ENCODE peak calls at places on chromosomes 2 and 18, in nine cellular contexts. One of them, this sample, is unnamed.

GRCh38 chr2:1561259-1561658 is 148.0 kb downstream of the TPO start:
- DNase-seq in GM23338: no peak
- DNase-seq in activated CD4-positive, CD25-positive, alpha-beta regulatory T cell treated with anti-CD3 and anti-CD28 coated beads, Interleukin-2, amount 50 U/mL, for 16 hours: no peak
- DNase-seq in NCI-H2107: no peak
- DNase-seq in CD4-positive, CD25-positive, alpha-beta regulatory T cell: no peak
- DNase-seq in EH: no peak
- DNase-seq in HT-29: no peak
- DNase-seq in left ventricle myocardium inferior: no peak
- DNase-seq in aorta: no peak
- DNase-seq in this sample: no peak

GRCh38 chr2:236505648-236506047 is 64.0 kb upstream of the ACKR3 start:
- DNase-seq in GM23338: no peak
- DNase-seq in activated CD4-positive, CD25-positive, alpha-beta regulatory T cell treated with anti-CD3 and anti-CD28 coated beads, Interleukin-2, amount 50 U/mL, for 16 hours: no peak
- DNase-seq in NCI-H2107: no peak
- DNase-seq in CD4-positive, CD25-positive, alpha-beta regulatory T cell: no peak
- DNase-seq in EH: no peak
- DNase-seq in HT-29: no peak
- DNase-seq in left ventricle myocardium inferior: no peak
- DNase-seq in aorta: no peak
- DNase-seq in this sample: no peak

GRCh38 chr2:48983051-48983450 is 171.3 kb downstream of the FSHR start:
- DNase-seq in GM23338: no peak
- DNase-seq in activated CD4-positive, CD25-positive, alpha-beta regulatory T cell treated with anti-CD3 and anti-CD28 coated beads, Interleukin-2, amount 50 U/mL, for 16 hours: no peak
- DNase-seq in NCI-H2107: no peak
- DNase-seq in CD4-positive, CD25-positive, alpha-beta regulatory T cell: no peak
- DNase-seq in EH: no peak
- DNase-seq in HT-29: no peak
- DNase-seq in left ventricle myocardium inferior: no peak
- DNase-seq in aorta: no peak
- DNase-seq in this sample: no peak

GRCh38 chr2:131045925-131046579 is 47.2 kb downstream of the FAM168B start:
- DNase-seq in GM23338: no peak
- DNase-seq in activated CD4-positive, CD25-positive, alpha-beta regulatory T cell treated with anti-CD3 and anti-CD28 coated beads, Interleukin-2, amount 50 U/mL, for 16 hours: no peak
- DNase-seq in NCI-H2107: no peak
- DNase-seq in CD4-positive, CD25-positive, alpha-beta regulatory T cell: no peak
- DNase-seq in EH: no peak
- DNase-seq in HT-29: no peak
- DNase-seq in left ventricle myocardium inferior: no peak
- DNase-seq in aorta: no peak
- DNase-seq in this sample: no peak

GRCh38 chr2:219292616-219293015 is 13.4 kb downstream of the DNAJB2 start:
- DNase-seq in GM23338: no peak
- DNase-seq in activated CD4-positive, CD25-positive, alpha-beta regulatory T cell treated with anti-CD3 and anti-CD28 coated beads, Interleukin-2, amount 50 U/mL, for 16 hours: no peak
- DNase-seq in NCI-H2107: no peak
- DNase-seq in CD4-positive, CD25-positive, alpha-beta regulatory T cell: no peak
- DNase-seq in EH: no peak
- DNase-seq in HT-29: no peak
- DNase-seq in left ventricle myocardium inferior: no peak
- DNase-seq in aorta: no peak
- DNase-seq in this sample: no peak

GRCh38 chr2:128442053-128442751 is 123.5 kb upstream of the HS6ST1 start:
- DNase-seq in GM23338: peak
- DNase-seq in activated CD4-positive, CD25-positive, alpha-beta regulatory T cell treated with anti-CD3 and anti-CD28 coated beads, Interleukin-2, amount 50 U/mL, for 16 hours: no peak
- DNase-seq in NCI-H2107: no peak
- DNase-seq in CD4-positive, CD25-positive, alpha-beta regulatory T cell: no peak
- DNase-seq in EH: peak
- DNase-seq in HT-29: no peak
- DNase-seq in left ventricle myocardium inferior: peak
- DNase-seq in aorta: peak
- DNase-seq in this sample: no peak

GRCh38 chr2:49154140-49154539 is at the start of gene FSHR:
- DNase-seq in GM23338: peak
- DNase-seq in activated CD4-positive, CD25-positive, alpha-beta regulatory T cell treated with anti-CD3 and anti-CD28 coated beads, Interleukin-2, amount 50 U/mL, for 16 hours: no peak
- DNase-seq in NCI-H2107: no peak
- DNase-seq in CD4-positive, CD25-positive, alpha-beta regulatory T cell: no peak
- DNase-seq in EH: no peak
- DNase-seq in HT-29: no peak
- DNase-seq in left ventricle myocardium inferior: no peak
- DNase-seq in aorta: no peak
- DNase-seq in this sample: no peak

GRCh38 chr18:68409585-68409984 is 305.3 kb downstream of the TMX3 start:
- DNase-seq in GM23338: no peak
- DNase-seq in activated CD4-positive, CD25-positive, alpha-beta regulatory T cell treated with anti-CD3 and anti-CD28 coated beads, Interleukin-2, amount 50 U/mL, for 16 hours: no peak
- DNase-seq in NCI-H2107: no peak
- DNase-seq in CD4-positive, CD25-positive, alpha-beta regulatory T cell: no peak
- DNase-seq in EH: no peak
- DNase-seq in HT-29: no peak
- DNase-seq in left ventricle myocardium inferior: no peak
- DNase-seq in aorta: no peak
- DNase-seq in this sample: no peak

GRCh38 chr2:195656131-195656858 is 731 bp upstream of the SLC39A10 start:
- DNase-seq in GM23338: no peak
- DNase-seq in activated CD4-positive, CD25-positive, alpha-beta regulatory T cell treated with anti-CD3 and anti-CD28 coated beads, Interleukin-2, amount 50 U/mL, for 16 hours: no peak
- DNase-seq in NCI-H2107: no peak
- DNase-seq in CD4-positive, CD25-positive, alpha-beta regulatory T cell: no peak
- DNase-seq in EH: no peak
- DNase-seq in HT-29: no peak
- DNase-seq in left ventricle myocardium inferior: no peak
- DNase-seq in aorta: no peak
- DNase-seq in this sample: no peak

GRCh38 chr18:2893056-2893455 is 46.2 kb downstream of the EMILIN2 start:
- DNase-seq in GM23338: no peak
- DNase-seq in activated CD4-positive, CD25-positive, alpha-beta regulatory T cell treated with anti-CD3 and anti-CD28 coated beads, Interleukin-2, amount 50 U/mL, for 16 hours: no peak
- DNase-seq in NCI-H2107: no peak
- DNase-seq in CD4-positive, CD25-positive, alpha-beta regulatory T cell: no peak
- DNase-seq in EH: no peak
- DNase-seq in HT-29: no peak
- DNase-seq in left ventricle myocardium inferior: no peak
- DNase-seq in aorta: no peak
- DNase-seq in this sample: no peak

GRCh38 chr2:202186641-202187202 is 51.7 kb downstream of the SUMO1 start:
- DNase-seq in GM23338: no peak
- DNase-seq in activated CD4-positive, CD25-positive, alpha-beta regulatory T cell treated with anti-CD3 and anti-CD28 coated beads, Interleukin-2, amount 50 U/mL, for 16 hours: no peak
- DNase-seq in NCI-H2107: no peak
- DNase-seq in CD4-positive, CD25-positive, alpha-beta regulatory T cell: no peak
- DNase-seq in EH: no peak
- DNase-seq in HT-29: no peak
- DNase-seq in left ventricle myocardium inferior: no peak
- DNase-seq in aorta: no peak
- DNase-seq in this sample: no peak

GRCh38 chr2:231037202-231037730 is at the start of gene C2orf72:
- DNase-seq in GM23338: peak
- DNase-seq in activated CD4-positive, CD25-positive, alpha-beta regulatory T cell treated with anti-CD3 and anti-CD28 coated beads, Interleukin-2, amount 50 U/mL, for 16 hours: no peak
- DNase-seq in NCI-H2107: no peak
- DNase-seq in CD4-positive, CD25-positive, alpha-beta regulatory T cell: no peak
- DNase-seq in EH: no peak
- DNase-seq in HT-29: no peak
- DNase-seq in left ventricle myocardium inferior: no peak
- DNase-seq in aorta: no peak
- DNase-seq in this sample: peak

GRCh38 chr2:98004071-98004470 is 8.3 kb upstream of the TMEM131 start:
- DNase-seq in GM23338: no peak
- DNase-seq in activated CD4-positive, CD25-positive, alpha-beta regulatory T cell treated with anti-CD3 and anti-CD28 coated beads, Interleukin-2, amount 50 U/mL, for 16 hours: no peak
- DNase-seq in NCI-H2107: no peak
- DNase-seq in CD4-positive, CD25-positive, alpha-beta regulatory T cell: no peak
- DNase-seq in EH: no peak
- DNase-seq in HT-29: no peak
- DNase-seq in left ventricle myocardium inferior: no peak
- DNase-seq in aorta: no peak
- DNase-seq in this sample: no peak

GRCh38 chr2:95062716-95063400 is 37.4 kb downstream of the MAL start:
- DNase-seq in GM23338: peak
- DNase-seq in activated CD4-positive, CD25-positive, alpha-beta regulatory T cell treated with anti-CD3 and anti-CD28 coated beads, Interleukin-2, amount 50 U/mL, for 16 hours: no peak
- DNase-seq in NCI-H2107: peak
- DNase-seq in CD4-positive, CD25-positive, alpha-beta regulatory T cell: no peak
- DNase-seq in EH: no peak
- DNase-seq in HT-29: no peak
- DNase-seq in left ventricle myocardium inferior: no peak
- DNase-seq in aorta: no peak
- DNase-seq in this sample: no peak

GRCh38 chr2:123993728-123994323 is 31.3 kb upstream of the CNTNAP5 start:
- DNase-seq in GM23338: peak
- DNase-seq in activated CD4-positive, CD25-positive, alpha-beta regulatory T cell treated with anti-CD3 and anti-CD28 coated beads, Interleukin-2, amount 50 U/mL, for 16 hours: no peak
- DNase-seq in NCI-H2107: no peak
- DNase-seq in CD4-positive, CD25-positive, alpha-beta regulatory T cell: no peak
- DNase-seq in EH: peak
- DNase-seq in HT-29: peak
- DNase-seq in left ventricle myocardium inferior: no peak
- DNase-seq in aorta: no peak
- DNase-seq in this sample: peak

GRCh38 chr2:120863661-120864320 is 128.1 kb downstream of the GLI2 start:
- DNase-seq in GM23338: no peak
- DNase-seq in activated CD4-positive, CD25-positive, alpha-beta regulatory T cell treated with anti-CD3 and anti-CD28 coated beads, Interleukin-2, amount 50 U/mL, for 16 hours: no peak
- DNase-seq in NCI-H2107: no peak
- DNase-seq in CD4-positive, CD25-positive, alpha-beta regulatory T cell: no peak
- DNase-seq in EH: peak
- DNase-seq in HT-29: peak
- DNase-seq in left ventricle myocardium inferior: peak
- DNase-seq in aorta: peak
- DNase-seq in this sample: peak

GRCh38 chr18:45631077-45631476 is 15.8 kb downstream of the SLC14A2 start:
- DNase-seq in GM23338: no peak
- DNase-seq in activated CD4-positive, CD25-positive, alpha-beta regulatory T cell treated with anti-CD3 and anti-CD28 coated beads, Interleukin-2, amount 50 U/mL, for 16 hours: no peak
- DNase-seq in NCI-H2107: no peak
- DNase-seq in CD4-positive, CD25-positive, alpha-beta regulatory T cell: no peak
- DNase-seq in EH: no peak
- DNase-seq in HT-29: no peak
- DNase-seq in left ventricle myocardium inferior: no peak
- DNase-seq in aorta: no peak
- DNase-seq in this sample: no peak

GRCh38 chr2:105646423-105647076 is 98.2 kb upstream of the NCK2 start:
- DNase-seq in GM23338: no peak
- DNase-seq in activated CD4-positive, CD25-positive, alpha-beta regulatory T cell treated with anti-CD3 and anti-CD28 coated beads, Interleukin-2, amount 50 U/mL, for 16 hours: no peak
- DNase-seq in NCI-H2107: no peak
- DNase-seq in CD4-positive, CD25-positive, alpha-beta regulatory T cell: no peak
- DNase-seq in EH: no peak
- DNase-seq in HT-29: no peak
- DNase-seq in left ventricle myocardium inferior: no peak
- DNase-seq in aorta: no peak
- DNase-seq in this sample: no peak

GRCh38 chr2:41475959-41476358 is 571.9 kb upstream of the PKDCC start:
- DNase-seq in GM23338: no peak
- DNase-seq in activated CD4-positive, CD25-positive, alpha-beta regulatory T cell treated with anti-CD3 and anti-CD28 coated beads, Interleukin-2, amount 50 U/mL, for 16 hours: no peak
- DNase-seq in NCI-H2107: no peak
- DNase-seq in CD4-positive, CD25-positive, alpha-beta regulatory T cell: no peak
- DNase-seq in EH: no peak
- DNase-seq in HT-29: peak
- DNase-seq in left ventricle myocardium inferior: no peak
- DNase-seq in aorta: no peak
- DNase-seq in this sample: no peak

GRCh38 chr2:84938194-84938879 is 32.6 kb upstream of the KCMF1 start:
- DNase-seq in GM23338: no peak
- DNase-seq in activated CD4-positive, CD25-positive, alpha-beta regulatory T cell treated with anti-CD3 and anti-CD28 coated beads, Interleukin-2, amount 50 U/mL, for 16 hours: no peak
- DNase-seq in NCI-H2107: no peak
- DNase-seq in CD4-positive, CD25-positive, alpha-beta regulatory T cell: peak
- DNase-seq in EH: peak
- DNase-seq in HT-29: no peak
- DNase-seq in left ventricle myocardium inferior: no peak
- DNase-seq in aorta: no peak
- DNase-seq in this sample: peak

GRCh38 chr2:102000012-102000411 is 8.3 kb downstream of the IL1R2 start:
- DNase-seq in GM23338: no peak
- DNase-seq in activated CD4-positive, CD25-positive, alpha-beta regulatory T cell treated with anti-CD3 and anti-CD28 coated beads, Interleukin-2, amount 50 U/mL, for 16 hours: no peak
- DNase-seq in NCI-H2107: no peak
- DNase-seq in CD4-positive, CD25-positive, alpha-beta regulatory T cell: no peak
- DNase-seq in EH: no peak
- DNase-seq in HT-29: no peak
- DNase-seq in left ventricle myocardium inferior: no peak
- DNase-seq in aorta: no peak
- DNase-seq in this sample: no peak

GRCh38 chr2:22756644-22757043 is 628.3 kb upstream of the KLHL29 start:
- DNase-seq in GM23338: no peak
- DNase-seq in activated CD4-positive, CD25-positive, alpha-beta regulatory T cell treated with anti-CD3 and anti-CD28 coated beads, Interleukin-2, amount 50 U/mL, for 16 hours: no peak
- DNase-seq in NCI-H2107: no peak
- DNase-seq in CD4-positive, CD25-positive, alpha-beta regulatory T cell: no peak
- DNase-seq in EH: no peak
- DNase-seq in HT-29: no peak
- DNase-seq in left ventricle myocardium inferior: no peak
- DNase-seq in aorta: no peak
- DNase-seq in this sample: no peak

GRCh38 chr18:24071029-24071428 is 56.5 kb downstream of the TTC39C start:
- DNase-seq in GM23338: no peak
- DNase-seq in activated CD4-positive, CD25-positive, alpha-beta regulatory T cell treated with anti-CD3 and anti-CD28 coated beads, Interleukin-2, amount 50 U/mL, for 16 hours: no peak
- DNase-seq in NCI-H2107: no peak
- DNase-seq in CD4-positive, CD25-positive, alpha-beta regulatory T cell: no peak
- DNase-seq in EH: no peak
- DNase-seq in HT-29: no peak
- DNase-seq in left ventricle myocardium inferior: no peak
- DNase-seq in aorta: no peak
- DNase-seq in this sample: no peak